ENCODE peak calls at places on chromosomes 12 and 14, in five cellular contexts. One of them, this sample, is unnamed.

GRCh38 chr12:4355150-4355842 is 24.2 kb downstream of the FGF23 start:
- DNase-seq in COR-L47: no peak
- DNase-seq in Ammon's horn: no peak
- DNase-seq in AG09309: no peak
- DNase-seq in activated CD8-positive, alpha-beta memory T cell treated with anti-CD3 and anti-CD28 coated beads, Interleukin-2, amount 50 U/mL, for 48 hours: no peak
- DNase-seq in this sample: no peak

GRCh38 chr14:30403791-30404190 is 155.2 kb upstream of the G2E3 start:
- DNase-seq in COR-L47: no peak
- DNase-seq in Ammon's horn: no peak
- DNase-seq in AG09309: no peak
- DNase-seq in activated CD8-positive, alpha-beta memory T cell treated with anti-CD3 and anti-CD28 coated beads, Interleukin-2, amount 50 U/mL, for 48 hours: no peak
- DNase-seq in this sample: no peak

GRCh38 chr12:77941396-77941795 is 110.7 kb downstream of the NAV3 start:
- DNase-seq in COR-L47: no peak
- DNase-seq in Ammon's horn: no peak
- DNase-seq in AG09309: no peak
- DNase-seq in activated CD8-positive, alpha-beta memory T cell treated with anti-CD3 and anti-CD28 coated beads, Interleukin-2, amount 50 U/mL, for 48 hours: no peak
- DNase-seq in this sample: no peak

GRCh38 chr14:91893659-91894058 is 26.3 kb upstream of the TC2N start:
- DNase-seq in COR-L47: no peak
- DNase-seq in Ammon's horn: no peak
- DNase-seq in AG09309: no peak
- DNase-seq in activated CD8-positive, alpha-beta memory T cell treated with anti-CD3 and anti-CD28 coated beads, Interleukin-2, amount 50 U/mL, for 48 hours: no peak
- DNase-seq in this sample: no peak

GRCh38 chr14:76641541-76641940 is 119.7 kb upstream of the VASH1 start:
- DNase-seq in COR-L47: no peak
- DNase-seq in Ammon's horn: no peak
- DNase-seq in AG09309: no peak
- DNase-seq in activated CD8-positive, alpha-beta memory T cell treated with anti-CD3 and anti-CD28 coated beads, Interleukin-2, amount 50 U/mL, for 48 hours: no peak
- DNase-seq in this sample: no peak

GRCh38 chr12:15858348-15858747 is 23.8 kb upstream of the STRAP start:
- DNase-seq in COR-L47: no peak
- DNase-seq in Ammon's horn: no peak
- DNase-seq in AG09309: no peak
- DNase-seq in activated CD8-positive, alpha-beta memory T cell treated with anti-CD3 and anti-CD28 coated beads, Interleukin-2, amount 50 U/mL, for 48 hours: no peak
- DNase-seq in this sample: no peak

GRCh38 chr14:57071639-57072038 is 197.1 kb downstream of the EXOC5 start:
- DNase-seq in COR-L47: no peak
- DNase-seq in Ammon's horn: no peak
- DNase-seq in AG09309: no peak
- DNase-seq in activated CD8-positive, alpha-beta memory T cell treated with anti-CD3 and anti-CD28 coated beads, Interleukin-2, amount 50 U/mL, for 48 hours: no peak
- DNase-seq in this sample: no peak

GRCh38 chr14:66249544-66249943 is 236.6 kb upstream of the CCDC196 start:
- DNase-seq in COR-L47: no peak
- DNase-seq in Ammon's horn: no peak
- DNase-seq in AG09309: no peak
- DNase-seq in activated CD8-positive, alpha-beta memory T cell treated with anti-CD3 and anti-CD28 coated beads, Interleukin-2, amount 50 U/mL, for 48 hours: no peak
- DNase-seq in this sample: no peak

GRCh38 chr14:29927596-29928341 is at the start of gene PRKD1:
- DNase-seq in COR-L47: peak
- DNase-seq in Ammon's horn: peak
- DNase-seq in AG09309: no peak
- DNase-seq in activated CD8-positive, alpha-beta memory T cell treated with anti-CD3 and anti-CD28 coated beads, Interleukin-2, amount 50 U/mL, for 48 hours: peak
- DNase-seq in this sample: peak

GRCh38 chr12:38813930-38814329 is 91.5 kb downstream of the CPNE8 start:
- DNase-seq in COR-L47: no peak
- DNase-seq in Ammon's horn: no peak
- DNase-seq in AG09309: no peak
- DNase-seq in activated CD8-positive, alpha-beta memory T cell treated with anti-CD3 and anti-CD28 coated beads, Interleukin-2, amount 50 U/mL, for 48 hours: no peak
- DNase-seq in this sample: no peak

GRCh38 chr12:124994435-124994975 is 1.1 kb downstream of the BRI3BP start:
- DNase-seq in COR-L47: no peak
- DNase-seq in Ammon's horn: peak
- DNase-seq in AG09309: no peak
- DNase-seq in activated CD8-positive, alpha-beta memory T cell treated with anti-CD3 and anti-CD28 coated beads, Interleukin-2, amount 50 U/mL, for 48 hours: no peak
- DNase-seq in this sample: peak

GRCh38 chr14:104768437-104769323 is 15.7 kb downstream of the SIVA1 start:
- DNase-seq in COR-L47: peak
- DNase-seq in Ammon's horn: peak
- DNase-seq in AG09309: peak
- DNase-seq in activated CD8-positive, alpha-beta memory T cell treated with anti-CD3 and anti-CD28 coated beads, Interleukin-2, amount 50 U/mL, for 48 hours: peak
- DNase-seq in this sample: peak

GRCh38 chr14:34985740-34986139 is 2.9 kb downstream of the SRP54 start:
- DNase-seq in COR-L47: no peak
- DNase-seq in Ammon's horn: no peak
- DNase-seq in AG09309: no peak
- DNase-seq in activated CD8-positive, alpha-beta memory T cell treated with anti-CD3 and anti-CD28 coated beads, Interleukin-2, amount 50 U/mL, for 48 hours: no peak
- DNase-seq in this sample: no peak

GRCh38 chr12:54374555-54375257 is 9.8 kb downstream of the ZNF385A start:
- DNase-seq in COR-L47: peak
- DNase-seq in Ammon's horn: no peak
- DNase-seq in AG09309: no peak
- DNase-seq in activated CD8-positive, alpha-beta memory T cell treated with anti-CD3 and anti-CD28 coated beads, Interleukin-2, amount 50 U/mL, for 48 hours: no peak
- DNase-seq in this sample: no peak

GRCh38 chr12:105986779-105987686 is 151.7 kb downstream of the NUAK1 start:
- DNase-seq in COR-L47: no peak
- DNase-seq in Ammon's horn: no peak
- DNase-seq in AG09309: peak
- DNase-seq in activated CD8-positive, alpha-beta memory T cell treated with anti-CD3 and anti-CD28 coated beads, Interleukin-2, amount 50 U/mL, for 48 hours: no peak
- DNase-seq in this sample: no peak

GRCh38 chr12:126361804-126362203 is 1296.6 kb downstream of the AACS start:
- DNase-seq in COR-L47: no peak
- DNase-seq in Ammon's horn: no peak
- DNase-seq in AG09309: no peak
- DNase-seq in activated CD8-positive, alpha-beta memory T cell treated with anti-CD3 and anti-CD28 coated beads, Interleukin-2, amount 50 U/mL, for 48 hours: no peak
- DNase-seq in this sample: no peak

GRCh38 chr14:91299483-91300115 is 55.1 kb upstream of the GPR68 start:
- DNase-seq in COR-L47: no peak
- DNase-seq in Ammon's horn: no peak
- DNase-seq in AG09309: no peak
- DNase-seq in activated CD8-positive, alpha-beta memory T cell treated with anti-CD3 and anti-CD28 coated beads, Interleukin-2, amount 50 U/mL, for 48 hours: peak
- DNase-seq in this sample: no peak

GRCh38 chr14:61225304-61225703 is 55.8 kb downstream of the TMEM30B start:
- DNase-seq in COR-L47: no peak
- DNase-seq in Ammon's horn: peak
- DNase-seq in AG09309: no peak
- DNase-seq in activated CD8-positive, alpha-beta memory T cell treated with anti-CD3 and anti-CD28 coated beads, Interleukin-2, amount 50 U/mL, for 48 hours: no peak
- DNase-seq in this sample: no peak

GRCh38 chr12:57270966-57271470 is 20.0 kb upstream of the STAC3 start:
- DNase-seq in COR-L47: no peak
- DNase-seq in Ammon's horn: no peak
- DNase-seq in AG09309: no peak
- DNase-seq in activated CD8-positive, alpha-beta memory T cell treated with anti-CD3 and anti-CD28 coated beads, Interleukin-2, amount 50 U/mL, for 48 hours: no peak
- DNase-seq in this sample: no peak

GRCh38 chr14:51020024-51020710 is 74.7 kb downstream of the TRIM9 start:
- DNase-seq in COR-L47: no peak
- DNase-seq in Ammon's horn: peak
- DNase-seq in AG09309: no peak
- DNase-seq in activated CD8-positive, alpha-beta memory T cell treated with anti-CD3 and anti-CD28 coated beads, Interleukin-2, amount 50 U/mL, for 48 hours: no peak
- DNase-seq in this sample: no peak

GRCh38 chr14:98444077-98444476 is 827.9 kb downstream of the BCL11B start:
- DNase-seq in COR-L47: no peak
- DNase-seq in Ammon's horn: no peak
- DNase-seq in AG09309: no peak
- DNase-seq in activated CD8-positive, alpha-beta memory T cell treated with anti-CD3 and anti-CD28 coated beads, Interleukin-2, amount 50 U/mL, for 48 hours: no peak
- DNase-seq in this sample: no peak

GRCh38 chr14:72535485-72535884 is 358.4 kb downstream of the DPF3 start:
- DNase-seq in COR-L47: no peak
- DNase-seq in Ammon's horn: no peak
- DNase-seq in AG09309: no peak
- DNase-seq in activated CD8-positive, alpha-beta memory T cell treated with anti-CD3 and anti-CD28 coated beads, Interleukin-2, amount 50 U/mL, for 48 hours: no peak
- DNase-seq in this sample: no peak

GRCh38 chr12:89566615-89567014 is 40.8 kb upstream of the POC1B start:
- DNase-seq in COR-L47: no peak
- DNase-seq in Ammon's horn: no peak
- DNase-seq in AG09309: no peak
- DNase-seq in activated CD8-positive, alpha-beta memory T cell treated with anti-CD3 and anti-CD28 coated beads, Interleukin-2, amount 50 U/mL, for 48 hours: no peak
- DNase-seq in this sample: no peak

GRCh38 chr12:93146278-93146939 is 217.3 kb upstream of the EEA1 start:
- DNase-seq in COR-L47: no peak
- DNase-seq in Ammon's horn: no peak
- DNase-seq in AG09309: no peak
- DNase-seq in activated CD8-positive, alpha-beta memory T cell treated with anti-CD3 and anti-CD28 coated beads, Interleukin-2, amount 50 U/mL, for 48 hours: no peak
- DNase-seq in this sample: no peak

This sample was measured in mucosa of descending colon.